ENCODE peak calls at places on chromosomes 11 and 22, in seven cellular contexts. One of them, this sample, is unnamed.

GRCh38 chr11:123480290-123480815 is 50.3 kb downstream of the GRAMD1B start:
- DNase-seq in H1: no peak
- DNase-seq in HepG2: no peak
- DNase-seq in K562: no peak
- DNase-seq in IMR-90: no peak
- DNase-seq in GM12878: no peak
- DNase-seq in A549: no peak
- DNase-seq in this sample: no peak

GRCh38 chr22:48785792-48786678 is 1041.6 kb downstream of the BRD1 start:
- DNase-seq in K562: no peak
- DNase-seq in HepG2: no peak
- DNase-seq in H1: no peak
- DNase-seq in GM12878: no peak
- DNase-seq in A549: no peak
- DNase-seq in IMR-90: no peak
- DNase-seq in this sample: no peak

GRCh38 chr22:27260087-27260730 is 541.3 kb downstream of the MN1 start:
- DNase-seq in H1: no peak
- DNase-seq in HepG2: no peak
- DNase-seq in IMR-90: no peak
- DNase-seq in GM12878: no peak
- DNase-seq in A549: no peak
- DNase-seq in K562: no peak
- DNase-seq in this sample: peak

GRCh38 chr11:9003573-9004309 is at the start of gene NRIP3:
- DNase-seq in IMR-90: peak
- DNase-seq in K562: peak
- DNase-seq in HepG2: no peak
- DNase-seq in A549: peak
- DNase-seq in GM12878: no peak
- DNase-seq in H1: peak
- DNase-seq in this sample: peak

GRCh38 chr22:47690586-47690985 is 928.1 kb downstream of the TBC1D22A start:
- DNase-seq in K562: no peak
- DNase-seq in IMR-90: no peak
- DNase-seq in GM12878: no peak
- DNase-seq in H1: no peak
- DNase-seq in HepG2: no peak
- DNase-seq in A549: no peak
- DNase-seq in this sample: no peak

GRCh38 chr11:64868904-64869570 is 9.4 kb downstream of the EHD1 start:
- DNase-seq in K562: no peak
- DNase-seq in IMR-90: peak
- DNase-seq in HepG2: no peak
- DNase-seq in H1: no peak
- DNase-seq in A549: peak
- DNase-seq in GM12878: no peak
- DNase-seq in this sample: no peak

GRCh38 chr11:44860346-44860745 is 90.3 kb downstream of the TP53I11 start:
- DNase-seq in K562: no peak
- DNase-seq in IMR-90: no peak
- DNase-seq in H1: no peak
- DNase-seq in GM12878: no peak
- DNase-seq in HepG2: no peak
- DNase-seq in A549: no peak
- DNase-seq in this sample: no peak

GRCh38 chr11:35803115-35803514 is 140.5 kb downstream of the TRIM44 start:
- DNase-seq in H1: no peak
- DNase-seq in GM12878: no peak
- DNase-seq in A549: no peak
- DNase-seq in K562: no peak
- DNase-seq in IMR-90: no peak
- DNase-seq in HepG2: no peak
- DNase-seq in this sample: no peak

GRCh38 chr11:38598413-38598812 is 2000.4 kb upstream of the RAG2 start:
- DNase-seq in A549: no peak
- DNase-seq in H1: no peak
- DNase-seq in GM12878: no peak
- DNase-seq in HepG2: no peak
- DNase-seq in K562: no peak
- DNase-seq in IMR-90: no peak
- DNase-seq in this sample: no peak

GRCh38 chr11:102081313-102081712 is 28.9 kb upstream of the YAP1 start:
- DNase-seq in K562: no peak
- DNase-seq in HepG2: no peak
- DNase-seq in H1: no peak
- DNase-seq in IMR-90: no peak
- DNase-seq in A549: no peak
- DNase-seq in GM12878: no peak
- DNase-seq in this sample: no peak

GRCh38 chr11:74012072-74012809 is 3.4 kb upstream of the UCP3 start:
- DNase-seq in IMR-90: no peak
- DNase-seq in GM12878: no peak
- DNase-seq in K562: no peak
- DNase-seq in A549: no peak
- DNase-seq in HepG2: no peak
- DNase-seq in H1: no peak
- DNase-seq in this sample: no peak

GRCh38 chr11:73227571-73228211 is 9.6 kb downstream of the P2RY2 start:
- DNase-seq in IMR-90: no peak
- DNase-seq in A549: no peak
- DNase-seq in GM12878: no peak
- DNase-seq in H1: no peak
- DNase-seq in K562: peak
- DNase-seq in HepG2: no peak
- DNase-seq in this sample: peak

GRCh38 chr22:36321797-36322601 is 65.8 kb downstream of the MYH9 start:
- DNase-seq in H1: no peak
- DNase-seq in GM12878: no peak
- DNase-seq in HepG2: no peak
- DNase-seq in K562: no peak
- DNase-seq in IMR-90: no peak
- DNase-seq in A549: no peak
- DNase-seq in this sample: no peak

GRCh38 chr11:33646629-33647028 is 54.0 kb downstream of the C11orf91 start:
- DNase-seq in K562: no peak
- DNase-seq in A549: no peak
- DNase-seq in GM12878: no peak
- DNase-seq in HepG2: no peak
- DNase-seq in IMR-90: peak
- DNase-seq in H1: no peak
- DNase-seq in this sample: no peak

GRCh38 chr22:45518580-45518991 is 15.9 kb downstream of the FBLN1 start:
- DNase-seq in HepG2: peak
- DNase-seq in H1: no peak
- DNase-seq in A549: no peak
- DNase-seq in IMR-90: no peak
- DNase-seq in K562: no peak
- DNase-seq in GM12878: no peak
- DNase-seq in this sample: no peak

GRCh38 chr11:35367491-35367890 is 51.9 kb downstream of the SLC1A2 start:
- DNase-seq in GM12878: no peak
- DNase-seq in K562: no peak
- DNase-seq in HepG2: no peak
- DNase-seq in IMR-90: peak
- DNase-seq in A549: no peak
- DNase-seq in H1: no peak
- DNase-seq in this sample: no peak

GRCh38 chr11:86569109-86569508 is 103.3 kb downstream of the ME3 start:
- DNase-seq in GM12878: no peak
- DNase-seq in A549: no peak
- DNase-seq in HepG2: no peak
- DNase-seq in IMR-90: no peak
- DNase-seq in K562: no peak
- DNase-seq in H1: no peak
- DNase-seq in this sample: no peak

GRCh38 chr22:39215430-39216142 is 29.2 kb downstream of the PDGFB start:
- DNase-seq in HepG2: no peak
- DNase-seq in H1: no peak
- DNase-seq in IMR-90: no peak
- DNase-seq in K562: peak
- DNase-seq in A549: peak
- DNase-seq in GM12878: no peak
- DNase-seq in this sample: no peak
- TF ChIP-seq RFX5 in HepG2: no peak
- TF ChIP-seq RFX5 in H1: no peak
- TF ChIP-seq RFX5 in IMR-90: no peak
- TF ChIP-seq RFX5 in K562: no peak
- TF ChIP-seq RFX5 in A549: no peak
- TF ChIP-seq RFX5 in GM12878: no peak
- TF ChIP-seq RFX5 in this sample: no peak

DNA sequence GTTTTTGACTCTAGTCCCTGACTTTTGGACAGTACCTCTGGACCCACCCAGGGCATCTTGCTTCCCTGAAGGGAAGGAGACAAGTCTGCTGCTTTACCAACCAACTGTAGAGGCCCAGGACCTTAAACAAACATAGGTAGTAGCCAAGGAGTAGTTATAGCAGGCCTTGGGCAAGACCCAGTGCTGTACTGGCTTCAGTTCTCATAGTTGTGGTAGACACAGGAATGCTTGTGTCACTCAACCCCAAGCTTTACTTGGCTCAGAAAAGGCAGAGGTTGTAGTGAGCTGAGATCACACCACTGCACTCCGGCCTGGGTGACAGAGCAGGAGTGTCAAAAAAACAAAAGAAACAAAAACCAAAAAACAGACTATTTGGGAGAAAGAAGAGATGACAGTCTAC is 21.3 kb upstream of the OR52M1 start:
- DNase-seq in HepG2: no peak
- DNase-seq in GM12878: no peak
- DNase-seq in K562: no peak
- DNase-seq in H1: no peak
- DNase-seq in A549: no peak
- DNase-seq in IMR-90: no peak
- DNase-seq in this sample: no peak
- TF ChIP-seq RFX5 in HepG2: no peak
- TF ChIP-seq RFX5 in GM12878: no peak
- TF ChIP-seq RFX5 in K562: no peak
- TF ChIP-seq RFX5 in H1: no peak
- TF ChIP-seq RFX5 in A549: no peak
- TF ChIP-seq RFX5 in IMR-90: no peak
- TF ChIP-seq RFX5 in this sample: no peak

GRCh38 chr22:38694945-38695344 is 5.8 kb downstream of the JOSD1 start:
- DNase-seq in GM12878: no peak
- DNase-seq in K562: no peak
- DNase-seq in A549: peak
- DNase-seq in HepG2: no peak
- DNase-seq in H1: no peak
- DNase-seq in IMR-90: no peak
- DNase-seq in this sample: no peak

GRCh38 chr22:38696606-38697005 is 4.1 kb downstream of the JOSD1 start:
- DNase-seq in IMR-90: peak
- DNase-seq in HepG2: peak
- DNase-seq in K562: no peak
- DNase-seq in GM12878: no peak
- DNase-seq in H1: no peak
- DNase-seq in A549: peak
- DNase-seq in this sample: no peak

GRCh38 chr22:38697055-38697980 is 3.4 kb downstream of the JOSD1 start:
- DNase-seq in GM12878: no peak
- DNase-seq in HepG2: peak
- DNase-seq in A549: no peak
- DNase-seq in H1: no peak
- DNase-seq in K562: no peak
- DNase-seq in IMR-90: peak
- DNase-seq in this sample: no peak

GRCh38 chr22:38698407-38699094 is 2.2 kb downstream of the JOSD1 start:
- DNase-seq in GM12878: no peak
- DNase-seq in H1: no peak
- DNase-seq in HepG2: no peak
- DNase-seq in IMR-90: no peak
- DNase-seq in K562: no peak
- DNase-seq in A549: no peak
- DNase-seq in this sample: no peak

GRCh38 chr22:38694049-38694448 is 6.7 kb downstream of the JOSD1 start:
- DNase-seq in IMR-90: no peak
- DNase-seq in H1: no peak
- DNase-seq in A549: no peak
- DNase-seq in GM12878: no peak
- DNase-seq in HepG2: peak
- DNase-seq in K562: no peak
- DNase-seq in this sample: no peak
- TF ChIP-seq RFX5 in IMR-90: no peak
- TF ChIP-seq RFX5 in H1: no peak
- TF ChIP-seq RFX5 in A549: no peak
- TF ChIP-seq RFX5 in GM12878: no peak
- TF ChIP-seq RFX5 in HepG2: no peak
- TF ChIP-seq RFX5 in K562: no peak
- TF ChIP-seq RFX5 in this sample: no peak

GRCh38 chr22:23306926-23307325 is 126.6 kb downstream of the BCR start:
- DNase-seq in GM12878: no peak
- DNase-seq in H1: no peak
- DNase-seq in K562: no peak
- DNase-seq in HepG2: no peak
- DNase-seq in A549: no peak
- DNase-seq in IMR-90: no peak
- DNase-seq in this sample: no peak

GRCh38 chr22:23305321-23305910 is 125.1 kb downstream of the BCR start:
- DNase-seq in GM12878: no peak
- DNase-seq in H1: no peak
- DNase-seq in A549: no peak
- DNase-seq in IMR-90: peak
- DNase-seq in HepG2: no peak
- DNase-seq in K562: no peak
- DNase-seq in this sample: peak

GRCh38 chr22:23305922-23306374 is 125.6 kb downstream of the BCR start:
- DNase-seq in GM12878: no peak
- DNase-seq in A549: no peak
- DNase-seq in H1: no peak
- DNase-seq in HepG2: no peak
- DNase-seq in IMR-90: peak
- DNase-seq in K562: no peak
- DNase-seq in this sample: peak

GRCh38 chr22:23302171-23303002 is 122.1 kb downstream of the BCR start:
- DNase-seq in HepG2: no peak
- DNase-seq in GM12878: no peak
- DNase-seq in K562: peak
- DNase-seq in A549: no peak
- DNase-seq in IMR-90: no peak
- DNase-seq in H1: no peak
- DNase-seq in this sample: no peak

DNA sequence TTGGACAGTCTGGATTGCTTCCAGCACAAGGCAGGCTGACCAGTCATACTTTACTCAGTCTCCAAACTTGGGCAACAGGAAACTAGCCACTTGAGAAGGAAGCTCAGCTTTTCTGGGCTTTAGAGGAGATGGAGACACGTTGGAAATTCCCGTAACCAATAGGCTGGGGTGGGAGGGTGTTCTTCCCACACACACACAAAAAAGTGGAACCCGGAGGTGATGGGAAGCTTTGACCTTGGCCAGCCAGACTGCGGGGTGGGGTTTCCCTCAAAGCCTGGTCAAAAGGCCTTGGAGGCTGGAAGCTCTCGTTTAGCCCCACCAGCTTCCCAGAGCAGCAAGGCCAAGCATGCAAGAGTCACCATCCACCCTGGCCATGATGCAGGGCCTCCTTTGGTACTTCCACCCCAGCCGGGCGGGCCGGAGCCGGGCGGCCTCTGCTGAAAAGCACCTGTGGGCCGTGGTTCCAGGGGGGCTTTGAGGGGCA is 126.2 kb downstream of the BCR start:
- DNase-seq in H1: no peak
- DNase-seq in K562: no peak
- DNase-seq in GM12878: no peak
- DNase-seq in HepG2: no peak
- DNase-seq in IMR-90: peak
- DNase-seq in A549: no peak
- DNase-seq in this sample: no peak
- TF ChIP-seq RFX5 in H1: no peak
- TF ChIP-seq RFX5 in K562: no peak
- TF ChIP-seq RFX5 in GM12878: no peak
- TF ChIP-seq RFX5 in HepG2: no peak
- TF ChIP-seq RFX5 in IMR-90: no peak
- TF ChIP-seq RFX5 in A549: no peak
- TF ChIP-seq RFX5 in this sample: no peak